ENCODE peak calls at places on chromosomes 5 and 9, in eight cellular contexts. One of them, this sample, is unnamed.

GRCh38 chr9:119963798-119964372 is 594.6 kb upstream of the BRINP1 start:
- DNase-seq in stomach: peak
- DNase-seq in transverse colon: no peak
- DNase-seq in adrenal gland: no peak
- DNase-seq in heart left ventricle: no peak
- DNase-seq in testis: no peak
- DNase-seq in H1: peak
- DNase-seq in A549: peak
- DNase-seq in this sample: peak

GRCh38 chr5:147629196-147629595 is 119.3 kb upstream of the DPYSL3 start:
- DNase-seq in stomach: no peak
- DNase-seq in transverse colon: no peak
- DNase-seq in adrenal gland: no peak
- DNase-seq in heart left ventricle: no peak
- DNase-seq in testis: no peak
- DNase-seq in H1: no peak
- DNase-seq in A549: no peak
- DNase-seq in this sample: no peak

GRCh38 chr9:97638666-97639065 is 5.0 kb downstream of the NCBP1 start:
- DNase-seq in stomach: no peak
- DNase-seq in transverse colon: no peak
- DNase-seq in adrenal gland: no peak
- DNase-seq in heart left ventricle: no peak
- DNase-seq in testis: no peak
- DNase-seq in H1: no peak
- DNase-seq in A549: peak
- DNase-seq in this sample: peak

GRCh38 chr5:162037431-162037830 is 30.1 kb upstream of the GABRG2 start:
- DNase-seq in stomach: no peak
- DNase-seq in transverse colon: no peak
- DNase-seq in adrenal gland: no peak
- DNase-seq in heart left ventricle: no peak
- DNase-seq in testis: no peak
- DNase-seq in H1: no peak
- DNase-seq in A549: no peak
- DNase-seq in this sample: no peak

GRCh38 chr9:38117646-38118045 is 48.6 kb upstream of the SHB start:
- DNase-seq in stomach: no peak
- DNase-seq in transverse colon: no peak
- DNase-seq in adrenal gland: no peak
- DNase-seq in heart left ventricle: no peak
- DNase-seq in testis: no peak
- DNase-seq in H1: no peak
- DNase-seq in A549: no peak
- DNase-seq in this sample: no peak

GRCh38 chr9:91119679-91120078 is 242.0 kb downstream of the AUH start:
- DNase-seq in stomach: no peak
- DNase-seq in transverse colon: no peak
- DNase-seq in adrenal gland: no peak
- DNase-seq in heart left ventricle: no peak
- DNase-seq in testis: no peak
- DNase-seq in H1: no peak
- DNase-seq in A549: no peak
- DNase-seq in this sample: no peak

GRCh38 chr5:145806923-145807322 is 28.2 kb downstream of the PRELID2 start:
- DNase-seq in stomach: no peak
- DNase-seq in transverse colon: no peak
- DNase-seq in adrenal gland: no peak
- DNase-seq in heart left ventricle: no peak
- DNase-seq in testis: no peak
- DNase-seq in H1: no peak
- DNase-seq in A549: peak
- DNase-seq in this sample: no peak

GRCh38 chr9:90331826-90332575 is 310.6 kb downstream of the DIRAS2 start:
- DNase-seq in stomach: no peak
- DNase-seq in transverse colon: no peak
- DNase-seq in adrenal gland: no peak
- DNase-seq in heart left ventricle: no peak
- DNase-seq in testis: no peak
- DNase-seq in H1: no peak
- DNase-seq in A549: peak
- DNase-seq in this sample: no peak

GRCh38 chr9:15253197-15253596 is 53.8 kb downstream of the TTC39B start:
- DNase-seq in stomach: no peak
- DNase-seq in transverse colon: no peak
- DNase-seq in adrenal gland: no peak
- DNase-seq in heart left ventricle: no peak
- DNase-seq in testis: no peak
- DNase-seq in H1: no peak
- DNase-seq in A549: no peak
- DNase-seq in this sample: no peak

GRCh38 chr5:84032404-84032803 is 311.7 kb upstream of the HAPLN1 start:
- DNase-seq in stomach: no peak
- DNase-seq in transverse colon: no peak
- DNase-seq in adrenal gland: no peak
- DNase-seq in heart left ventricle: no peak
- DNase-seq in testis: no peak
- DNase-seq in H1: no peak
- DNase-seq in A549: no peak
- DNase-seq in this sample: no peak

GRCh38 chr9:129522351-129522750 is 98.5 kb downstream of the C9orf50 start:
- DNase-seq in stomach: no peak
- DNase-seq in transverse colon: no peak
- DNase-seq in adrenal gland: no peak
- DNase-seq in heart left ventricle: no peak
- DNase-seq in testis: no peak
- DNase-seq in H1: no peak
- DNase-seq in A549: no peak
- DNase-seq in this sample: no peak

GRCh38 chr9:73841018-73841417 is 656.1 kb upstream of the RORB start:
- DNase-seq in stomach: no peak
- DNase-seq in transverse colon: no peak
- DNase-seq in adrenal gland: no peak
- DNase-seq in heart left ventricle: no peak
- DNase-seq in testis: no peak
- DNase-seq in H1: no peak
- DNase-seq in A549: no peak
- DNase-seq in this sample: no peak

GRCh38 chr9:123162359-123163345 is 105.7 kb downstream of the STRBP start:
- DNase-seq in stomach: no peak
- DNase-seq in transverse colon: no peak
- DNase-seq in adrenal gland: no peak
- DNase-seq in heart left ventricle: no peak
- DNase-seq in testis: no peak
- DNase-seq in H1: no peak
- DNase-seq in A549: no peak
- DNase-seq in this sample: no peak

GRCh38 chr5:168152660-168153059 is 138.8 kb upstream of the WWC1 start:
- DNase-seq in stomach: no peak
- DNase-seq in transverse colon: no peak
- DNase-seq in adrenal gland: no peak
- DNase-seq in heart left ventricle: no peak
- DNase-seq in testis: no peak
- DNase-seq in H1: no peak
- DNase-seq in A549: no peak
- DNase-seq in this sample: no peak

GRCh38 chr5:33297760-33298216 is 143.0 kb upstream of the TARS1 start:
- DNase-seq in stomach: no peak
- DNase-seq in transverse colon: no peak
- DNase-seq in adrenal gland: no peak
- DNase-seq in heart left ventricle: no peak
- DNase-seq in testis: peak
- DNase-seq in H1: no peak
- DNase-seq in A549: peak
- DNase-seq in this sample: peak

GRCh38 chr5:42059778-42060464 is 134.8 kb downstream of the FBXO4 start:
- DNase-seq in stomach: no peak
- DNase-seq in transverse colon: no peak
- DNase-seq in adrenal gland: no peak
- DNase-seq in heart left ventricle: no peak
- DNase-seq in testis: no peak
- DNase-seq in H1: no peak
- DNase-seq in A549: no peak
- DNase-seq in this sample: no peak

GRCh38 chr5:126544087-126544740 is 50.8 kb downstream of the ALDH7A1 start:
- DNase-seq in stomach: peak
- DNase-seq in transverse colon: peak
- DNase-seq in adrenal gland: peak
- DNase-seq in heart left ventricle: no peak
- DNase-seq in testis: peak
- DNase-seq in H1: no peak
- DNase-seq in A549: peak
- DNase-seq in this sample: peak

GRCh38 chr9:137433916-137434431 is 7.2 kb downstream of the ENTPD8 start:
- DNase-seq in stomach: no peak
- DNase-seq in transverse colon: no peak
- DNase-seq in adrenal gland: no peak
- DNase-seq in heart left ventricle: no peak
- DNase-seq in testis: no peak
- DNase-seq in H1: no peak
- DNase-seq in A549: no peak
- DNase-seq in this sample: no peak

DNA sequence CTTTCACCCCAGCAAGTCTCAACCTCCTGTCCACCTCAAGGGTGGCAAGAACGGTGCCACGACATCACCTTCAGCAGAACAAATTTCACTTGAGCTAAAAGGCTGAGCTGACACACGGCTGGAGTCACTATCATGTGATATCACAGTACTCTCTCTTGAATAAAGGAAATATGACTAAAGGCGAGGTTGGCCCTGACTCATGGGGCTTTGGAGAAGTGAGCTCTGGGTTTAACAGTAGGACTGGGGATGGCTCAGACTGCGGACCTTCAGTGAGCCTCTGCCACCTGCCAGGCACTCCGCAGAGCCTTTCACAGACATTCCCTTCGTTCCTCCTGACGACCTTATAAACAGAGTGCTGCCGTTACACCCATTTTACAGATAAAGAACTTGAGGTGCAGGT is 25.0 kb downstream of the SHC3 start:
- DNase-seq in stomach: no peak
- DNase-seq in transverse colon: no peak
- DNase-seq in adrenal gland: peak
- DNase-seq in heart left ventricle: no peak
- DNase-seq in testis: peak
- DNase-seq in H1: no peak
- DNase-seq in A549: peak
- DNase-seq in this sample: peak
- TF ChIP-seq POLR2A in stomach: no peak
- TF ChIP-seq POLR2A in transverse colon: no peak
- TF ChIP-seq POLR2A in adrenal gland: peak
- TF ChIP-seq POLR2A in heart left ventricle: no peak
- TF ChIP-seq POLR2A in testis: no peak
- TF ChIP-seq POLR2A in H1: no peak
- TF ChIP-seq POLR2A in A549: no peak
- TF ChIP-seq POLR2A in this sample: no peak

GRCh38 chr5:36740259-36740898 is 134.0 kb downstream of the SLC1A3 start:
- DNase-seq in stomach: peak
- DNase-seq in transverse colon: no peak
- DNase-seq in adrenal gland: no peak
- DNase-seq in heart left ventricle: no peak
- DNase-seq in testis: no peak
- DNase-seq in H1: no peak
- DNase-seq in A549: no peak
- DNase-seq in this sample: no peak
- TF ChIP-seq POLR2A in stomach: no peak
- TF ChIP-seq POLR2A in transverse colon: no peak
- TF ChIP-seq POLR2A in adrenal gland: no peak
- TF ChIP-seq POLR2A in heart left ventricle: no peak
- TF ChIP-seq POLR2A in testis: no peak
- TF ChIP-seq POLR2A in H1: no peak
- TF ChIP-seq POLR2A in A549: no peak
- TF ChIP-seq POLR2A in this sample: no peak

DNA sequence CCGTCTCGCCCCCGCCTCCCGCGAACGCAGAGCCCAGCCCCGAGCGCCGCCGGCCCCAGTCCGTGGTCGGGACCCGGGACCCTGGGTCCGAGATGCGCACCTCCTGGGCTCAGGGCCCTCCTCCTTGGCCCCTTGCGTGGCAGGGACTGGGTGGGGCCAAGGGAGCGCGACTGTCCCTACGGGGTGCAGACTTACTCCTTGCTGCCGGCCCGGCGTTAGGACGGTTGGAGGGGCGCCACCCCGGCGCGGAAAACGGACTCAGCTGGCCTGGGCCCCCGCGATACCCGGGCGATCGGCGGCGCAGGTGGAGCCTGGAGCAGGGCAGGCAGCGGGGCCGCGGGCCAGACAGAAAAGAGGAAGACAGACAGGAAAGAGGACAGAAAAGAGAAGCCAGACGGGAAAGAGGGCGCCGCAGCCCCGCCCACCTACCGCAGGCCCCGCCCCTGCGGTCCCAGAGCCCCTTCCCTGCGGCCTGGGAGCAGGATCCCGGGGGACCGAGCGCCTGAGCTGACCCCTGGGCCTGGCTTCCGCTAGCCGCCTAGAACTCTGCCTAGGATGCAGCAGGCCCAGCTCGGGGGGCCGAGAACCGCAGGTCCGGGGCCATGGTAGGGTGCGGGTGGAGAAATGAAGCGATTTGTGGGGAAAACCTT is at the start of gene GBGT1:
- DNase-seq in stomach: peak
- DNase-seq in transverse colon: peak
- DNase-seq in adrenal gland: peak
- DNase-seq in heart left ventricle: peak
- DNase-seq in testis: peak
- DNase-seq in H1: no peak
- DNase-seq in A549: no peak
- DNase-seq in this sample: peak
- TF ChIP-seq POLR2A in stomach: peak
- TF ChIP-seq POLR2A in transverse colon: peak
- TF ChIP-seq POLR2A in adrenal gland: peak
- TF ChIP-seq POLR2A in heart left ventricle: no peak
- TF ChIP-seq POLR2A in testis: no peak
- TF ChIP-seq POLR2A in H1: no peak
- TF ChIP-seq POLR2A in A549: no peak
- TF ChIP-seq POLR2A in this sample: peak

DNA sequence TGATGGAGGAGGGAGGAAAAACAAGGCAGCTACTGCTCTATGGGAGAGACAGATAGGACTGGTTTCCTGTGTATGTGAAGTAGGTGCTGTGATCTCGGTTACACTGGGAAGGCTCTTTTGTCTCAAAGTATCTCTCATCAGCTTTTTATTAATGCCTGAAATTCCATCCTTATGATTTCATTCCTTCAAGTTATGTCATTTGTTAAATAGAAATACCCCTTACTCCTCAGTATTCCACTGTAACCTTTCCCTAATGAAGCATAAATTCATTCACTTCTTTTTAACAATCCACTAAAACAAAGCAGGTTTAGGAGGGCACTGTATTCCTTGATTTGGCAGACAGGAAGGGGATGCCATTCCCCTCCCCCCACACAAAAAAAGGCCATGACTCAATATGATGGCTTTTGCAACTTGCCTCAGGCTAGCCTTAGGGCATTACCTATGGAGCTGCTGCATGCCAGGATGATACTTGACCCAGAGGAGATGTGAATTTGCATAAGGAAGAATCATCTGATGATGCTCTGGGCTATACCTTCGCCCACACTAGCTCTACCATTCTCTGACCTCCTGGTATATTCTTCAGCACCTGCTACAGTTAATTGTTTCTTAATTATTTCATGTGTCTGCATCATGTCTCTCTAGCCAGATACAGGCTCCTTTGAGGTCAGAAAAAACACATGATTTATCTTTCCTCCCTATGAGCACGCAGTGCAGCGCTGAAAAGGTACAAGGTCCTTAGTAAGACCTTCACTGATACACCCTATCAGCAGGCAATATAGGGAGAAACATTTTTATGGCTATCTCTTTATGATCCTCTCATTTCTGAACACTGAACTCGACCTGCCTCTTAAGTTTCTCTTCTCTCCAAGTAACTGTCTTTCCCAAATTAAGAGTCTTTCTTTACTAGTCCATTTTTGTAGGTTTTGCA is 26.3 kb downstream of the NR3C1 start:
- DNase-seq in stomach: no peak
- DNase-seq in transverse colon: no peak
- DNase-seq in adrenal gland: no peak
- DNase-seq in heart left ventricle: no peak
- DNase-seq in testis: no peak
- DNase-seq in H1: peak
- DNase-seq in A549: peak
- DNase-seq in this sample: peak
- TF ChIP-seq POLR2A in stomach: no peak
- TF ChIP-seq POLR2A in transverse colon: no peak
- TF ChIP-seq POLR2A in adrenal gland: no peak
- TF ChIP-seq POLR2A in heart left ventricle: no peak
- TF ChIP-seq POLR2A in testis: no peak
- TF ChIP-seq POLR2A in H1: no peak
- TF ChIP-seq POLR2A in A549: no peak
- TF ChIP-seq POLR2A in this sample: no peak